ENCODE peak calls at places on chromosomes 16 and 17, in eight cellular contexts. One of them, this sample, is unnamed.

GRCh38 chr16:84360170-84360569 is 8.2 kb upstream of the ATP2C2 start:
- DNase-seq in fibroblast of lung: peak
- DNase-seq in epithelial cell of esophagus: peak
- DNase-seq in neural progenitor cell: no peak
- DNase-seq in progenitor cell of endocrine pancreas: no peak
- DNase-seq in activated B cell treated with CpG ODN at 0.5 μM for 24 hours: no peak
- DNase-seq in osteocyte: no peak
- DNase-seq in GM12864: no peak
- DNase-seq in this sample: no peak

GRCh38 chr16:19926449-19927390 is 42.1 kb upstream of the GPRC5B start:
- DNase-seq in fibroblast of lung: peak
- DNase-seq in epithelial cell of esophagus: no peak
- DNase-seq in neural progenitor cell: no peak
- DNase-seq in progenitor cell of endocrine pancreas: no peak
- DNase-seq in activated B cell treated with CpG ODN at 0.5 μM for 24 hours: no peak
- DNase-seq in osteocyte: peak
- DNase-seq in GM12864: no peak
- DNase-seq in this sample: no peak

GRCh38 chr16:27720731-27721547 is 171.0 kb downstream of the KATNIP start:
- DNase-seq in fibroblast of lung: no peak
- DNase-seq in epithelial cell of esophagus: no peak
- DNase-seq in neural progenitor cell: peak
- DNase-seq in progenitor cell of endocrine pancreas: no peak
- DNase-seq in activated B cell treated with CpG ODN at 0.5 μM for 24 hours: no peak
- DNase-seq in osteocyte: no peak
- DNase-seq in GM12864: no peak
- DNase-seq in this sample: no peak

GRCh38 chr16:10835281-10835931 is 16.8 kb upstream of the TVP23A start:
- DNase-seq in fibroblast of lung: no peak
- DNase-seq in epithelial cell of esophagus: no peak
- DNase-seq in neural progenitor cell: no peak
- DNase-seq in progenitor cell of endocrine pancreas: no peak
- DNase-seq in activated B cell treated with CpG ODN at 0.5 μM for 24 hours: no peak
- DNase-seq in osteocyte: no peak
- DNase-seq in GM12864: peak
- DNase-seq in this sample: no peak

GRCh38 chr17:50269477-50270429 is 4.5 kb upstream of the TMEM92 start:
- DNase-seq in fibroblast of lung: peak
- DNase-seq in epithelial cell of esophagus: peak
- DNase-seq in neural progenitor cell: peak
- DNase-seq in progenitor cell of endocrine pancreas: no peak
- DNase-seq in activated B cell treated with CpG ODN at 0.5 μM for 24 hours: peak
- DNase-seq in osteocyte: peak
- DNase-seq in GM12864: peak
- DNase-seq in this sample: peak

GRCh38 chr17:58189436-58190146 is 2.9 kb upstream of the EPX start:
- DNase-seq in fibroblast of lung: peak
- DNase-seq in epithelial cell of esophagus: peak
- DNase-seq in neural progenitor cell: no peak
- DNase-seq in progenitor cell of endocrine pancreas: no peak
- DNase-seq in activated B cell treated with CpG ODN at 0.5 μM for 24 hours: no peak
- DNase-seq in osteocyte: no peak
- DNase-seq in GM12864: no peak
- DNase-seq in this sample: no peak

GRCh38 chr17:79626156-79626890 is 15.5 kb upstream of the RBFOX3 start:
- DNase-seq in fibroblast of lung: no peak
- DNase-seq in epithelial cell of esophagus: no peak
- DNase-seq in neural progenitor cell: no peak
- DNase-seq in progenitor cell of endocrine pancreas: no peak
- DNase-seq in activated B cell treated with CpG ODN at 0.5 μM for 24 hours: no peak
- DNase-seq in osteocyte: peak
- DNase-seq in GM12864: no peak
- DNase-seq in this sample: no peak

GRCh38 chr17:82245144-82246039 is 16.6 kb downstream of the SLC16A3 start:
- DNase-seq in fibroblast of lung: no peak
- DNase-seq in epithelial cell of esophagus: peak
- DNase-seq in neural progenitor cell: no peak
- DNase-seq in progenitor cell of endocrine pancreas: no peak
- DNase-seq in activated B cell treated with CpG ODN at 0.5 μM for 24 hours: no peak
- DNase-seq in osteocyte: no peak
- DNase-seq in GM12864: no peak
- DNase-seq in this sample: no peak

GRCh38 chr16:72537684-72538083 is 365.7 kb upstream of the PMFBP1 start:
- DNase-seq in fibroblast of lung: peak
- DNase-seq in epithelial cell of esophagus: peak
- DNase-seq in neural progenitor cell: no peak
- DNase-seq in progenitor cell of endocrine pancreas: no peak
- DNase-seq in activated B cell treated with CpG ODN at 0.5 μM for 24 hours: no peak
- DNase-seq in osteocyte: no peak
- DNase-seq in GM12864: no peak
- DNase-seq in this sample: no peak

GRCh38 chr17:64159051-64159590 is 29.2 kb upstream of the ERN1 start:
- DNase-seq in fibroblast of lung: no peak
- DNase-seq in epithelial cell of esophagus: peak
- DNase-seq in neural progenitor cell: peak
- DNase-seq in progenitor cell of endocrine pancreas: no peak
- DNase-seq in activated B cell treated with CpG ODN at 0.5 μM for 24 hours: no peak
- DNase-seq in osteocyte: no peak
- DNase-seq in GM12864: no peak
- DNase-seq in this sample: no peak

GRCh38 chr16:66509576-66509975 is 40.3 kb downstream of the TK2 start:
- DNase-seq in fibroblast of lung: no peak
- DNase-seq in epithelial cell of esophagus: no peak
- DNase-seq in neural progenitor cell: no peak
- DNase-seq in progenitor cell of endocrine pancreas: no peak
- DNase-seq in activated B cell treated with CpG ODN at 0.5 μM for 24 hours: no peak
- DNase-seq in osteocyte: no peak
- DNase-seq in GM12864: no peak
- DNase-seq in this sample: no peak

GRCh38 chr16:31460582-31461002 is 1.3 kb downstream of the ARMC5 start:
- DNase-seq in fibroblast of lung: peak
- DNase-seq in epithelial cell of esophagus: peak
- DNase-seq in neural progenitor cell: peak
- DNase-seq in progenitor cell of endocrine pancreas: no peak
- DNase-seq in activated B cell treated with CpG ODN at 0.5 μM for 24 hours: no peak
- DNase-seq in osteocyte: no peak
- DNase-seq in GM12864: no peak
- DNase-seq in this sample: no peak

GRCh38 chr16:24539850-24540484 is 601 bp downstream of the RBBP6 start:
- DNase-seq in fibroblast of lung: peak
- DNase-seq in epithelial cell of esophagus: peak
- DNase-seq in neural progenitor cell: peak
- DNase-seq in progenitor cell of endocrine pancreas: no peak
- DNase-seq in activated B cell treated with CpG ODN at 0.5 μM for 24 hours: no peak
- DNase-seq in osteocyte: peak
- DNase-seq in GM12864: no peak
- DNase-seq in this sample: no peak

GRCh38 chr16:67552476-67552875 is 9.8 kb upstream of the CTCF start:
- DNase-seq in fibroblast of lung: no peak
- DNase-seq in epithelial cell of esophagus: no peak
- DNase-seq in neural progenitor cell: no peak
- DNase-seq in progenitor cell of endocrine pancreas: no peak
- DNase-seq in activated B cell treated with CpG ODN at 0.5 μM for 24 hours: no peak
- DNase-seq in osteocyte: no peak
- DNase-seq in GM12864: no peak
- DNase-seq in this sample: no peak

GRCh38 chr16:64397042-64397441 is 724.8 kb downstream of the CDH11 start:
- DNase-seq in fibroblast of lung: peak
- DNase-seq in epithelial cell of esophagus: peak
- DNase-seq in neural progenitor cell: no peak
- DNase-seq in progenitor cell of endocrine pancreas: no peak
- DNase-seq in activated B cell treated with CpG ODN at 0.5 μM for 24 hours: no peak
- DNase-seq in osteocyte: no peak
- DNase-seq in GM12864: no peak
- DNase-seq in this sample: no peak

GRCh38 chr17:19958023-19958422 is 19.6 kb downstream of the AKAP10 start:
- DNase-seq in fibroblast of lung: peak
- DNase-seq in epithelial cell of esophagus: peak
- DNase-seq in neural progenitor cell: peak
- DNase-seq in progenitor cell of endocrine pancreas: no peak
- DNase-seq in activated B cell treated with CpG ODN at 0.5 μM for 24 hours: no peak
- DNase-seq in osteocyte: no peak
- DNase-seq in GM12864: no peak
- DNase-seq in this sample: no peak

GRCh38 chr17:44672479-44673093 is 16.3 kb downstream of the MEIOC start:
- DNase-seq in fibroblast of lung: peak
- DNase-seq in epithelial cell of esophagus: peak
- DNase-seq in neural progenitor cell: peak
- DNase-seq in progenitor cell of endocrine pancreas: no peak
- DNase-seq in activated B cell treated with CpG ODN at 0.5 μM for 24 hours: no peak
- DNase-seq in osteocyte: no peak
- DNase-seq in GM12864: no peak
- DNase-seq in this sample: no peak

GRCh38 chr17:37256627-37257026 is 119.2 kb upstream of the C17orf78 start:
- DNase-seq in fibroblast of lung: no peak
- DNase-seq in epithelial cell of esophagus: no peak
- DNase-seq in neural progenitor cell: no peak
- DNase-seq in progenitor cell of endocrine pancreas: no peak
- DNase-seq in activated B cell treated with CpG ODN at 0.5 μM for 24 hours: no peak
- DNase-seq in osteocyte: no peak
- DNase-seq in GM12864: no peak
- DNase-seq in this sample: no peak

GRCh38 chr17:27338536-27338985 is 44.6 kb downstream of the WSB1 start:
- DNase-seq in fibroblast of lung: no peak
- DNase-seq in epithelial cell of esophagus: no peak
- DNase-seq in neural progenitor cell: no peak
- DNase-seq in progenitor cell of endocrine pancreas: no peak
- DNase-seq in activated B cell treated with CpG ODN at 0.5 μM for 24 hours: no peak
- DNase-seq in osteocyte: no peak
- DNase-seq in GM12864: peak
- DNase-seq in this sample: no peak

GRCh38 chr16:87424260-87424659 is 32.1 kb downstream of the MAP1LC3B start:
- DNase-seq in fibroblast of lung: no peak
- DNase-seq in epithelial cell of esophagus: no peak
- DNase-seq in neural progenitor cell: peak
- DNase-seq in progenitor cell of endocrine pancreas: no peak
- DNase-seq in activated B cell treated with CpG ODN at 0.5 μM for 24 hours: no peak
- DNase-seq in osteocyte: no peak
- DNase-seq in GM12864: no peak
- DNase-seq in this sample: no peak

DNA sequence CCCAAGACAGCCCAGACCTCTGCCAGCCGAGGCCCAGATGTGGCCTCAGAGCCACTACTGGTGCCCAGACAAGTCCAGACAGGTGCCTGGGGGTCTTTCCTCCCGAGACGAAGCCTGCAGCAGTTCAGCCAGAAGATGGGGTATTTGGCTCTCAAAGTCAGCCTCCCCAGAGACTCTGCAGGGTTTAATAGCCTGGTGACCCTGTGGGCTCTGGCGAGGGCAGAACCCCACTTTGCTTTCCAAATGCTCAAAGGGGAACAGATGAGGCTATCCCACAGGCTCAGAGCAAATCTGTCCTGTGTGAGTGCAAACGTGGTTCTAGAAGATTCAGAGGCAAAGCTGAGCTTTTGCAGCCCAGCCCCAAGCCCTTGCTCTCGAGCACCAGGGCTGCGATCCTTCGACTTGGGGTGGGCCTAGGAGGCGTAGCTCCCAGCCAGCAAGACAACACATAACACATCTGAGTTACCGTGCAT is 236.0 kb downstream of the MRTFB start:
- DNase-seq in fibroblast of lung: no peak
- DNase-seq in epithelial cell of esophagus: no peak
- DNase-seq in neural progenitor cell: peak
- DNase-seq in progenitor cell of endocrine pancreas: no peak
- DNase-seq in activated B cell treated with CpG ODN at 0.5 μM for 24 hours: no peak
- DNase-seq in osteocyte: no peak
- DNase-seq in GM12864: no peak
- DNase-seq in this sample: no peak
- TF ChIP-seq CTCF in fibroblast of lung: no peak
- TF ChIP-seq CTCF in epithelial cell of esophagus: no peak
- TF ChIP-seq CTCF in neural progenitor cell: no peak
- TF ChIP-seq CTCF in progenitor cell of endocrine pancreas: no peak
- TF ChIP-seq CTCF in activated B cell treated with CpG ODN at 0.5 μM for 24 hours: no peak
- TF ChIP-seq CTCF in osteocyte: no peak
- TF ChIP-seq CTCF in GM12864: no peak
- TF ChIP-seq CTCF in this sample: no peak

GRCh38 chr17:1939979-1940809 is 84.9 kb downstream of the RTN4RL1 start:
- DNase-seq in fibroblast of lung: no peak
- DNase-seq in epithelial cell of esophagus: no peak
- DNase-seq in neural progenitor cell: no peak
- DNase-seq in progenitor cell of endocrine pancreas: no peak
- DNase-seq in activated B cell treated with CpG ODN at 0.5 μM for 24 hours: no peak
- DNase-seq in osteocyte: no peak
- DNase-seq in GM12864: no peak
- DNase-seq in this sample: peak

GRCh38 chr17:1941241-1942065 is 83.7 kb downstream of the RTN4RL1 start:
- DNase-seq in fibroblast of lung: no peak
- DNase-seq in epithelial cell of esophagus: no peak
- DNase-seq in neural progenitor cell: peak
- DNase-seq in progenitor cell of endocrine pancreas: no peak
- DNase-seq in activated B cell treated with CpG ODN at 0.5 μM for 24 hours: no peak
- DNase-seq in osteocyte: no peak
- DNase-seq in GM12864: no peak
- DNase-seq in this sample: no peak

GRCh38 chr17:1942666-1943431 is 82.3 kb downstream of the RTN4RL1 start:
- DNase-seq in fibroblast of lung: no peak
- DNase-seq in epithelial cell of esophagus: no peak
- DNase-seq in neural progenitor cell: no peak
- DNase-seq in progenitor cell of endocrine pancreas: no peak
- DNase-seq in activated B cell treated with CpG ODN at 0.5 μM for 24 hours: no peak
- DNase-seq in osteocyte: no peak
- DNase-seq in GM12864: no peak
- DNase-seq in this sample: no peak

GRCh38 chr17:1942066-1942365 is 83.1 kb downstream of the RTN4RL1 start:
- DNase-seq in fibroblast of lung: no peak
- DNase-seq in epithelial cell of esophagus: no peak
- DNase-seq in neural progenitor cell: no peak
- DNase-seq in progenitor cell of endocrine pancreas: no peak
- DNase-seq in activated B cell treated with CpG ODN at 0.5 μM for 24 hours: no peak
- DNase-seq in osteocyte: no peak
- DNase-seq in GM12864: no peak
- DNase-seq in this sample: no peak

GRCh38 chr17:1940810-1941185 is 84.3 kb downstream of the RTN4RL1 start:
- DNase-seq in fibroblast of lung: no peak
- DNase-seq in epithelial cell of esophagus: no peak
- DNase-seq in neural progenitor cell: peak
- DNase-seq in progenitor cell of endocrine pancreas: no peak
- DNase-seq in activated B cell treated with CpG ODN at 0.5 μM for 24 hours: no peak
- DNase-seq in osteocyte: no peak
- DNase-seq in GM12864: no peak
- DNase-seq in this sample: peak
- TF ChIP-seq CTCF in fibroblast of lung: no peak
- TF ChIP-seq CTCF in epithelial cell of esophagus: no peak
- TF ChIP-seq CTCF in neural progenitor cell: no peak
- TF ChIP-seq CTCF in progenitor cell of endocrine pancreas: no peak
- TF ChIP-seq CTCF in activated B cell treated with CpG ODN at 0.5 μM for 24 hours: no peak
- TF ChIP-seq CTCF in osteocyte: no peak
- TF ChIP-seq CTCF in GM12864: no peak
- TF ChIP-seq CTCF in this sample: no peak

GRCh38 chr17:47066841-47067682 is 88.0 kb upstream of the RPRML start:
- DNase-seq in fibroblast of lung: peak
- DNase-seq in epithelial cell of esophagus: peak
- DNase-seq in neural progenitor cell: peak
- DNase-seq in progenitor cell of endocrine pancreas: peak
- DNase-seq in activated B cell treated with CpG ODN at 0.5 μM for 24 hours: peak
- DNase-seq in osteocyte: peak
- DNase-seq in GM12864: peak
- DNase-seq in this sample: peak
- TF ChIP-seq CTCF in fibroblast of lung: peak
- TF ChIP-seq CTCF in epithelial cell of esophagus: peak
- TF ChIP-seq CTCF in neural progenitor cell: peak
- TF ChIP-seq CTCF in progenitor cell of endocrine pancreas: peak
- TF ChIP-seq CTCF in activated B cell treated with CpG ODN at 0.5 μM for 24 hours: no peak
- TF ChIP-seq CTCF in osteocyte: peak
- TF ChIP-seq CTCF in GM12864: no peak
- TF ChIP-seq CTCF in this sample: no peak

GRCh38 chr17:61425682-61426481 is 26.2 kb downstream of the TBX2 start:
- DNase-seq in fibroblast of lung: no peak
- DNase-seq in epithelial cell of esophagus: no peak
- DNase-seq in neural progenitor cell: peak
- DNase-seq in progenitor cell of endocrine pancreas: no peak
- DNase-seq in activated B cell treated with CpG ODN at 0.5 μM for 24 hours: no peak
- DNase-seq in osteocyte: peak
- DNase-seq in GM12864: no peak
- DNase-seq in this sample: no peak
- TF ChIP-seq CTCF in fibroblast of lung: peak
- TF ChIP-seq CTCF in epithelial cell of esophagus: no peak
- TF ChIP-seq CTCF in neural progenitor cell: peak
- TF ChIP-seq CTCF in progenitor cell of endocrine pancreas: no peak
- TF ChIP-seq CTCF in activated B cell treated with CpG ODN at 0.5 μM for 24 hours: no peak
- TF ChIP-seq CTCF in osteocyte: no peak
- TF ChIP-seq CTCF in GM12864: peak
- TF ChIP-seq CTCF in this sample: no peak